ENCODE peak calls at places on chromosomes 4 and X, in five cellular contexts. Z is psoas muscle, H is aorta, G is BJ, C is foreskin fibroblast. E is an unnamed sample.

GRCh38 chr4:175054980-175055379 is 136.8 kb downstream of the ADAM29 start:
- DNase-seq in Z (no peak), H (no peak), G (no peak), C (no peak), E (no peak)

GRCh38 chr4:683982-684571 is 4.9 kb downstream of the SLC49A3 start:
- DNase-seq in Z (peak), H (peak), G (no peak), C (peak), E (no peak)

GRCh38 chrX:13646154-13646549 is 6.8 kb upstream of the TCEANC start:
- DNase-seq in Z (peak), H (peak), G (no peak), C (peak), E (peak)

GRCh38 chrX:102950908-102951866 is 14.1 kb downstream of the RAB40AL start:
- DNase-seq in Z (peak), H (peak), G (no peak), C (peak), E (no peak)

GRCh38 chrX:41759817-41760216 is 35.8 kb downstream of the GPR82 start:
- DNase-seq in Z (no peak), H (no peak), G (no peak), C (peak), E (no peak)

GRCh38 chr4:135177323-135177722 is 975.7 kb upstream of the PABPC4L start:
- DNase-seq in Z (no peak), H (no peak), G (no peak), C (no peak), E (no peak)

GRCh38 chrX:132393090-132393884 is 95.6 kb downstream of the MBNL3 start:
- DNase-seq in Z (no peak), H (no peak), G (no peak), C (no peak), E (no peak)

GRCh38 chr4:138311771-138312535 is 69.8 kb upstream of the SLC7A11 start:
- DNase-seq in Z (no peak), H (no peak), G (no peak), C (no peak), E (no peak)

GRCh38 chrX:52271212-52271611 is 86.5 kb downstream of the MAGED4 start:
- DNase-seq in Z (no peak), H (no peak), G (no peak), C (peak), E (no peak)

GRCh38 chrX:29851971-29852605 is 363.3 kb upstream of the MAGEB2 start:
- DNase-seq in Z (no peak), H (no peak), G (no peak), C (no peak), E (no peak)

GRCh38 chr4:15897577-15897976 is 41.0 kb downstream of the FGFBP1 start:
- DNase-seq in Z (no peak), H (no peak), G (no peak), C (no peak), E (no peak)

GRCh38 chrX:118116308-118117068 is at the start of gene KLHL13:
- DNase-seq in Z (peak), H (peak), G (no peak), C (peak), E (peak)

GRCh38 chr4:143360838-143361237 is 24.2 kb downstream of the GAB1 start:
- DNase-seq in Z (no peak), H (no peak), G (no peak), C (no peak), E (no peak)

GRCh38 chr4:177070533-177070932 is 239.1 kb upstream of the NEIL3 start:
- DNase-seq in Z (no peak), H (no peak), G (no peak), C (no peak), E (no peak)

GRCh38 chr4:83780334-83780733 is 244.4 kb downstream of the GPAT3 start:
- DNase-seq in Z (no peak), H (no peak), G (no peak), C (no peak), E (no peak)

GRCh38 chrX:136725446-136726104 is 55.2 kb downstream of the ARHGEF6 start:
- DNase-seq in Z (peak), H (no peak), G (no peak), C (peak), E (no peak)

GRCh38 chr4:187004628-187005027 is 281.0 kb upstream of the FAT1 start:
- DNase-seq in Z (no peak), H (no peak), G (no peak), C (no peak), E (no peak)

GRCh38 chrX:151703487-151703886 is 8.2 kb downstream of the PRRG3 start:
- DNase-seq in Z (peak), H (peak), G (no peak), C (no peak), E (peak)

GRCh38 chr4:86895692-86896488 is 3.7 kb upstream of the C4orf36 start:
- DNase-seq in Z (no peak), H (no peak), G (no peak), C (peak), E (no peak)

GRCh38 chrX:113512700-113513395 is 672.2 kb upstream of the AMOT start:
- DNase-seq in Z (no peak), H (no peak), G (no peak), C (peak), E (no peak)

GRCh38 chrX:2928127-2928582 is 984 bp downstream of the ARSD start:
- DNase-seq in Z (peak), H (peak), G (no peak), C (no peak), E (no peak)
- H3K4me3 ChIP-seq in Z (peak), H (peak), G (peak), C (peak), E (peak)

GRCh38 chr4:52051615-52052474 is 741 bp downstream of the SPATA18 start:
- DNase-seq in Z (peak), H (peak), G (peak), C (peak), E (peak)
- H3K4me3 ChIP-seq in Z (peak), H (peak), G (peak), C (peak), E (peak)

DNA sequence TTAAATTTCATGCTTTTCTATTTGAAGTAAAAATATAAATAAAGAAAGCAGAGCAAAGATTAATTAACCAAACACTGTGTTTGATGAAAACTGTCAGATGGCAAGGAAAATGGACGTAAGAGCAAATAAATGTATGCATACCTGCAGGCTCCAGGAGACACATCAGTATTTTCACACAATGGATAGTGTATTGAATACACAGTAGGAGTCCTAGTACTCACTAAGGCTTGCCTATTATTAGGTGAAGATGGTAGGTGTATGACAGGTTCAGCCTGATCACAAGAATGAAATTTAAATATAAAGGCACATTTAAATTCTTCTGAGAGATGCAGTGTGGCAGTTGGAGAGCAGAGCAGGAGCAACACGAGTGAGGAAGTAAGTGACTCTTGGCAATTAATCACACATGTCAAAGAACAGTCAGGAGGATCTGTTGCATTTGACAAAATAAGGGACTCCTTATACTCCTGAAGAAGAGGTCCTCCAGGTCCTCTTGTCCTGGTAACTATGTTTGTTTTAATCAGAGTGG is 106.0 kb upstream of the NDST4 start:
- DNase-seq in Z (no peak), H (no peak), G (no peak), C (no peak), E (no peak)
- H3K4me3 ChIP-seq in Z (no peak), H (no peak), G (no peak), C (no peak), E (no peak)

DNA sequence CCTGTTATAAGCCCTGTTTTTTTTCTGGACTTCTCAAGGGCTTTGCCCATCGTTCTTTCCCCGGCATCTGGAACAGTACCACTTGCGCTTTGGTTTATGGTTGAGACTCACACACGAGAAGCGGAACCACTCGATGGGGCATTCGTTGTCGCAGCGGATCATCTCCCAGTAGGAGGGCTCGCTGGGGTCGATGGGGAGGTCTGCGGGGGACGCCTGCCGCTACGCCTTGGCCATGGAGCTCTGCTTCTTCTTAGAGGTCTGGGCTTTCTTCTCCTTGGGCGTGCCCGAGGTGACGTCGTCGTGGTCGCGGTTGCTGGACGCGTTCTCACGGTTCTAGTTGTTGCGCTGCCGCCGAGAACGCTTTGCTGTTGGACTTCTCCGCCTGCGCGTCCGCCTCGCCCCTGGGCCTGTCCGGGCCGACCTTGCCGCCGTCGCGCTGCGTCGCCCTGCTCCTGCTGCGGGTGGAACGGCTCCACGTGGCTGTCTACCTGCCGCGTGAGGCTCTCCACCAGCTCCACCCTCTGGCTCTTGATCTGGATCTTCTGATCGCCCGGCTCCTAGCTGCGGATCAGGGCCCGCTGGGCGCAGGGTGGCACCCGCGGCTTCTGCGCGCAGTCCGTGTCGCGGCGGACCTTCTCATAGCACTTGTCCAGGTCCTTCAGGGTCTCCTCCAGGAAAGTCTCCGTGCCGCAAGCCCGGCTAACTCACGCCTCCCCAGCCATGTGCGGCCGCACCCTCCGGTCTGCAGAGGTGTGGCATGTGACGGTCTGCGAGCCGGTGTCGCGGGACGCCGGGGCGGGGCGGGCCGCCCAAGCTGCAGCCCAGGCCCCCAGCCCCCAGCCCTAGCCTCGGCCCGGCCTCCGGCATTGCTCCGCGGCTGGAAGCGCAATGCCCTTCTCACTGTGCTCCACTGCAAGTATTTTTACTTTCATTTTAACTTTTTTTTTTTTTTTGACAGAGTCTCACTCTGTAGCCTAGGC is 40.5 kb upstream of the OGT start:
- DNase-seq in Z (peak), H (peak), G (no peak), C (peak), E (peak)
- H3K4me3 ChIP-seq in Z (peak), H (peak), G (peak), C (peak), E (peak)

GRCh38 chrX:7926914-7927258 is 327 bp downstream of the PNPLA4 start:
- DNase-seq in Z (no peak), H (no peak), G (no peak), C (peak), E (no peak)
- H3K4me3 ChIP-seq in Z (peak), H (no peak), G (peak), C (peak), E (peak)

GRCh38 chr4:85556293-85556692 is 81.3 kb downstream of the ARHGAP24 start:
- DNase-seq in Z (no peak), H (no peak), G (no peak), C (no peak), E (no peak)

GRCh38 chr4:85555210-85555609 is 80.3 kb downstream of the ARHGAP24 start:
- DNase-seq in Z (no peak), H (no peak), G (no peak), C (peak), E (no peak)

DNA sequence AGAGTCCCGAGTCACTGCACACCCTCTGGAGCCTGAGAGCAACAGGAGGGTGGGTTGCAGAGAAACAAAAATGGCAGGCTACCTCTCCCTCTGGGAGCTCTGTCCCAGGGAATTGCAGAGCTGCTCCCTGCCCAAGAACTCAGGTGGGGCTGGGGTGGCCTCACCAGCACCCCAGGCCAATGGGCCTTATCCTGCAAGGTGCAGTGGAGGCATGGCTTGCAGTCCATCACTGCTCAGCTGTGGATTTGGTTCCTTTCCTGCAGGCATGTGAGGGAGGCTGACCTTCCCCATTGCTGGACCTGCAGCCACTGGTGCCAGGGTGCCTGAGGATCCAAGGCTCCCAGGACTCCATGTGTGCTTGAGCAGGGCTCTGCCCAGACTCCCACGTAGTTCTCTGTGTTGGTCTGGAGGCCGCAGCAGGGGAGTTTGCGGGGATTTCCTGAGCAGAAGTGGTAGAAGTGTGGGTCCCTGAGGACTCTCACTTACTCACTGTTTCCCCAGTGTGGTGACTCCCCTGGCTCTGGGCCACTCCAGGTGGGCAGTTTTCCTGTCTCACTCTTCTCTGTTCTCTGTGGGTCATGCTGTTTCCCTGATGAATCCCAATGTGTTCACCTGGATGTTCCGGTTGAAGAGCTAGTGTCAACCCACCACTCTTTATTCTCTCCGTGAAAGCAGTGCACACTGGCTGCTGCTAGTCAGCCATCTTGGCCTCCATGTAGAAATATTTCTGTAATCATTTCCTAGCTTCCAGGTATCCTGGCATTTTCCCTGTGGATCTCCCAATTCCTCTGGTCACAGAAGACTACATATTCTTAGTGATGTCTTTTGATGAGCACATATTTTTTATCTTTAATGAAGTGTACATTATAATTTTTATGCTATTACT is 82.3 kb downstream of the ARHGAP24 start:
- DNase-seq in Z (no peak), H (no peak), G (no peak), C (no peak), E (no peak)
- H3K4me3 ChIP-seq in Z (no peak), H (no peak), G (no peak), C (no peak), E (no peak)

DNA sequence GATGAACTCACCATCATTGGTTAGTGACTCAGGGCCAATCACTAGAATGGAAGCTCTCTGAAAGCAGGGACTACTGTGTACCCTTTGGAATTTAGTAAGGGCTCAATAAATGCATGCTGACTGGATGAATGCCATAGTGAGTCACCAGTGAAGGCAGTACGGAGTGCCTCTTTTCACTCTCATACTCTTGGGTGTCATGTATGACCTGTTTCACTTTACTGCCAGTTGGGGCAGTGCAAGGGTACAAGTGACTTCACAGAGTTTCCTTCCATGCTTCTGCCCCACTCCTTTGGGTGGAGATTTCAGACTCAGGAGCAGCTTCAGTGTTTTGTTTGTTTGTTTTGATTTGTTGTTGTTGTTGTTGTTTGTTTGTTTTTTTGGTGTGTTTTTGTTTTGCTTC is 57.7 kb downstream of the SOX3 start:
- DNase-seq in Z (no peak), H (no peak), G (no peak), C (no peak), E (no peak)
- H3K4me3 ChIP-seq in Z (no peak), H (no peak), G (no peak), C (no peak), E (no peak)

E was measured in ovary.